ENCODE peak calls at places on chromosomes 7 and 10, in six cellular contexts. P, Z, G, A, D and T are unnamed samples.

GRCh38 chr10:53130337-53130736 is 357.8 kb upstream of the MBL2 start:
- DNase-seq in Z (no peak), P (no peak), D (no peak), G (no peak), A (no peak), T (no peak)

GRCh38 chr10:23343591-23344225 is 889 bp downstream of the C10orf67 start:
- DNase-seq in P (no peak), A (peak), D (peak), Z (peak), G (peak), T (no peak)

GRCh38 chr7:124086843-124087242 is 54.0 kb upstream of the TMEM229A start:
- DNase-seq in G (no peak), A (no peak), P (no peak), Z (no peak), D (no peak), T (no peak)

GRCh38 chr7:130356121-130356759 is 11.6 kb downstream of the CPA5 start:
- DNase-seq in D (no peak), G (no peak), A (peak), P (peak), Z (no peak), T (no peak)

GRCh38 chr7:107396081-107396480 is 73.8 kb upstream of the GPR22 start:
- DNase-seq in P (no peak), D (no peak), Z (no peak), A (no peak), G (no peak), T (no peak)

GRCh38 chr7:7977774-7978173 is 9.2 kb downstream of the GLCCI1 start:
- DNase-seq in Z (no peak), D (no peak), P (no peak), A (no peak), G (no peak), T (no peak)

GRCh38 chr7:45203947-45204445 is 46.4 kb downstream of the RAMP3 start:
- DNase-seq in Z (no peak), G (no peak), D (no peak), P (no peak), A (no peak), T (no peak)

GRCh38 chr7:142355328-142355727 is 97.5 kb upstream of the PRSS58 start:
- DNase-seq in Z (no peak), A (no peak), G (no peak), D (no peak), P (no peak), T (no peak)

GRCh38 chr7:47968852-47969774 is 10.3 kb downstream of the HUS1 start:
- DNase-seq in A (peak), G (peak), Z (peak), P (peak), D (peak), T (no peak)

GRCh38 chr7:96710544-96710943 is 898 bp upstream of the SEM1 start:
- DNase-seq in P (no peak), D (no peak), Z (no peak), G (no peak), A (no peak), T (no peak)

GRCh38 chr10:132616170-132616994 is 78.8 kb downstream of the INPP5A start:
- DNase-seq in P (no peak), A (peak), D (no peak), G (no peak), Z (peak), T (no peak)

GRCh38 chr10:93081296-93081695 is 7.6 kb downstream of the CYP26A1 start:
- DNase-seq in D (no peak), Z (no peak), P (no peak), A (no peak), G (no peak), T (no peak)

GRCh38 chr7:127392182-127392565 is 334 bp downstream of the ZNF800 start:
- DNase-seq in P (peak), G (peak), D (peak), Z (peak), A (peak), T (no peak)

GRCh38 chr7:40786909-40787308 is 652.1 kb downstream of the SUGCT start:
- DNase-seq in A (no peak), Z (no peak), D (no peak), P (no peak), G (no peak), T (no peak)

GRCh38 chr7:13981070-13981469 is 8.4 kb downstream of the ETV1 start:
- DNase-seq in Z (no peak), P (peak), A (peak), D (no peak), G (peak), T (no peak)

GRCh38 chr7:69564454-69565417 is 33.5 kb upstream of the AUTS2 start:
- DNase-seq in Z (no peak), P (no peak), G (peak), A (no peak), D (peak), T (no peak)

GRCh38 chr10:98246911-98247820 is 20.8 kb downstream of the LOXL4 start:
- DNase-seq in G (no peak), P (peak), D (no peak), A (peak), Z (no peak), T (no peak)

GRCh38 chr7:1270181-1270580 is 37.5 kb downstream of the UNCX start:
- DNase-seq in G (no peak), Z (no peak), D (no peak), P (no peak), A (no peak), T (no peak)

GRCh38 chr10:129470103-129470851 is 3.2 kb downstream of the MGMT start:
- DNase-seq in Z (no peak), G (no peak), D (no peak), A (no peak), P (no peak), T (no peak)